ENCODE peak calls at places on chromosomes 16 and 17, in nine cellular contexts. A is retinal pigment epithelial cell, M is HCT116, N is testis, G is psoas muscle, L is AG10803, Z is IMR-90, F is WERI-Rb-1, J is H1. S is an unnamed sample.

GRCh38 chr17:8226536-8227237 is 16.3 kb upstream of the AURKB start:
- DNase-seq in A (peak), M (peak), N (peak), G (peak), L (peak), Z (peak), F (no peak), J (peak), S (no peak)

GRCh38 chr17:14559220-14559619 is 258.3 kb downstream of the HS3ST3B1 start:
- DNase-seq in A (no peak), M (no peak), N (no peak), G (no peak), L (no peak), Z (no peak), F (no peak), J (no peak), S (no peak)

GRCh38 chr16:66344533-66345145 is 21.9 kb upstream of the CDH5 start:
- DNase-seq in A (no peak), M (no peak), N (peak), G (no peak), L (peak), Z (peak), F (peak), J (no peak), S (no peak)

GRCh38 chr16:85602402-85602801 is 10.7 kb upstream of the GSE1 start:
- DNase-seq in A (no peak), M (no peak), N (no peak), G (no peak), L (no peak), Z (no peak), F (no peak), J (no peak), S (no peak)

GRCh38 chr16:84638195-84638806 is 10.0 kb upstream of the KLHL36 start:
- DNase-seq in A (no peak), M (no peak), N (no peak), G (no peak), L (no peak), Z (no peak), F (no peak), J (no peak), S (no peak)

GRCh38 chr17:50325906-50326305 is 20.0 kb upstream of the XYLT2 start:
- DNase-seq in A (no peak), M (no peak), N (no peak), G (no peak), L (no peak), Z (no peak), F (no peak), J (no peak), S (no peak)

GRCh38 chr16:2986623-2987188 is 6.5 kb upstream of the PKMYT1 start:
- DNase-seq in A (no peak), M (no peak), N (no peak), G (no peak), L (no peak), Z (no peak), F (no peak), J (no peak), S (no peak)

GRCh38 chr16:79653337-79654000 is 52.9 kb upstream of the MAF start:
- DNase-seq in A (peak), M (no peak), N (peak), G (peak), L (no peak), Z (no peak), F (no peak), J (no peak), S (no peak)

GRCh38 chr16:57000271-57001025 is 11.1 kb downstream of the NLRC5 start:
- DNase-seq in A (no peak), M (peak), N (no peak), G (peak), L (peak), Z (peak), F (no peak), J (no peak), S (no peak)

GRCh38 chr17:42111265-42111636 is 1.3 kb downstream of the DHX58 start:
- DNase-seq in A (no peak), M (no peak), N (no peak), G (no peak), L (no peak), Z (no peak), F (peak), J (no peak), S (no peak)

GRCh38 chr17:79066963-79067362 is 7.7 kb upstream of the ENGASE start:
- DNase-seq in A (no peak), M (no peak), N (no peak), G (no peak), L (no peak), Z (no peak), F (no peak), J (no peak), S (no peak)

GRCh38 chr17:80769936-80770625 is 221.6 kb upstream of the CHMP6 start:
- DNase-seq in A (no peak), M (no peak), N (no peak), G (no peak), L (no peak), Z (no peak), F (no peak), J (no peak), S (no peak)

GRCh38 chr16:15946257-15947044 is 3.0 kb upstream of the ABCC1 start:
- DNase-seq in A (peak), M (no peak), N (no peak), G (no peak), L (peak), Z (peak), F (no peak), J (no peak), S (no peak)
- TF ChIP-seq CTCF in A (no peak), M (no peak), N (no peak), G (no peak), L (peak), Z (peak), F (no peak), J (no peak), S (no peak)

GRCh38 chr17:75876938-75877751 is 1.2 kb downstream of the TRIM47 start:
- DNase-seq in A (peak), M (peak), N (peak), G (peak), L (peak), Z (peak), F (peak), J (peak), S (no peak)
- TF ChIP-seq CTCF in A (no peak), M (no peak), N (no peak), G (no peak), L (peak), Z (peak), F (no peak), J (no peak), S (no peak)

GRCh38 chr17:67139289-67139688 is 94.9 kb downstream of the CACNG1 start:
- DNase-seq in A (no peak), M (no peak), N (no peak), G (no peak), L (no peak), Z (no peak), F (no peak), J (no peak), S (no peak)

GRCh38 chr17:67138392-67138791 is 94.0 kb downstream of the CACNG1 start:
- DNase-seq in A (no peak), M (no peak), N (no peak), G (no peak), L (no peak), Z (no peak), F (no peak), J (no peak), S (no peak)

GRCh38 chr17:67137860-67138259 is 93.5 kb downstream of the CACNG1 start:
- DNase-seq in A (no peak), M (no peak), N (no peak), G (no peak), L (no peak), Z (no peak), F (no peak), J (no peak), S (no peak)

GRCh38 chr17:67137026-67137370 is 92.6 kb downstream of the CACNG1 start:
- DNase-seq in A (no peak), M (no peak), N (no peak), G (no peak), L (no peak), Z (peak), F (no peak), J (no peak), S (no peak)

GRCh38 chr17:67139784-67140665 is 95.7 kb downstream of the CACNG1 start:
- DNase-seq in A (no peak), M (no peak), N (peak), G (no peak), L (peak), Z (peak), F (no peak), J (no peak), S (no peak)
- TF ChIP-seq CTCF in A (peak), M (no peak), N (no peak), G (no peak), L (no peak), Z (peak), F (peak), J (peak), S (no peak)

DNA sequence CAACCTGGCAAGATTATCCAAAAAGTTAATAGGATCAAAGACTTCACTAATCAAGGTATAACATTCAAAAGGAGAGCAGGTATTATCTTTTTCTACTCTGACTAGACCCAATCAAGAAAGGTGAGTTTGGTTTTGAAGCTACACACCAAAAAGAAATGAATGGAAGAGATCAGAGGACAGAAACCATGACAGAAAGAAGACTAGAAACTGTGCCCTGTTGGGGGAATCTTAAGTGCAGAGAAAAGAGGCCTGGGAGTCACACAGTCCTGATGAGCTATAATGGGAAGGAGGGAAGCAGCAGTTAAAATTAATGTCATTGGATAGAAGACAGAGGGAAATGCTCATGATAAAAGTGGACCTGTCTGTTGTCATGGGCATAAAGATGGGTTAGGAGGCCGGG is 17.3 kb downstream of the ZZEF1 start:
- DNase-seq in A (no peak), M (no peak), N (no peak), G (no peak), L (no peak), Z (no peak), F (no peak), J (no peak), S (no peak)
- TF ChIP-seq CTCF in A (no peak), M (no peak), N (no peak), G (no peak), L (no peak), Z (no peak), F (no peak), J (no peak), S (no peak)

DNA sequence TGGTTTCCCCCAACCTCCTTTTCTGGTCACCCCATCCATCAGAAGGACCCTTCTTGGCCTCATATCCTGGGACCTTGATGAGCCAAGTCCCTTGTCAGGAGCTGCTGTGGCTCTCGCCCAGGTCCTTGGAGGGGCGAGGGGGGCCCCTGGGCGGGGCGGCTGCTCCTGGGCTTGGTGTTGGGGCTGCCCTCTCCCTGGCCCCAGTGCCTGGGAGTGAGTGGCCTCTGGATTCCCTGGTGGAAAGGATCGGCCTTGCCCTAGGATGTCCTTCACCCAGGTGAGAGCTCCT is 6.2 kb upstream of the NOTUM start:
- DNase-seq in A (no peak), M (no peak), N (no peak), G (no peak), L (no peak), Z (no peak), F (no peak), J (peak), S (no peak)
- TF ChIP-seq CTCF in A (no peak), M (no peak), N (no peak), G (no peak), L (no peak), Z (no peak), F (no peak), J (no peak), S (no peak)

DNA sequence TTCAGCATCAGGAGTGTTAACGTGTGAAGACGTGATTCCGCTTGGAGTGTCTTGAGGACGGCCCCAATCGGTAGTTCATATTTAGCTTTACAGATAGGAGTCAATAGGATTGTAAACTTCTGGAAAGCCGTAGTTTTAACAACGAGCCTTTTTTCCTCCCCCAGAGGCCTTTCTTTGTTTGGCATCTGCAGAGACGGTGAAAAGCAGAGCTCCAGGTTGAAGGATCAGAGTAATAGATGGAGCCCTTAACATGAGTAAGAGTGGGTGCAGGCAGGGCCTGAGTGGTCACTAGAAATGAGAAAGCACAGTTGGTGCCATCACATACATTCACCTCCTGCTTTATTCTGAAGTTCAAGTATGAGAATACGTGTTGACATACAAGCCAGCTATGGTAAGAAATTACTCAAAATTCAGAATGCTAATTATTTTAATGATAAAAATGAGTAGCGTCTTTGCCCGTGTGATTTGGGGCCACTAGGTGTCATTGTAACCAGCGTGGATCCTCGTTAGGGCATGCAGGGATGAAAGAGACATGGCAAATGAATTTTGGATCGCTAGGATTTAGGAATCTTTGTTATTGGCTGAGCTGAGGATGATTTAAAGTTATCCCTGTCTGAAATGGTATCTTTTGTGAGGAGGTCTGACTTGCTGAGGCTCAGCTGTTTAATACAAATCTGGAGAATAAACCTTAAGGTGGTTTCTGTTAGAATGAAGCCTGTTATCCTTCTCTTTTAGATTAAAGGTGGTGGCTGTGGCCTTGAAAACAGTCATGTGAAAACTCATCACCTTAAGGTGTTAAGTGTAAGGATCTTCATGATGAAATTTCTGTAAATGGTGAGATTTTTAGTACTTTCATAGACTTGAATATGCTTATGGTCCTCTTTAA is 18.6 kb downstream of the PRCD start:
- DNase-seq in A (no peak), M (no peak), N (no peak), G (no peak), L (no peak), Z (peak), F (no peak), J (no peak), S (no peak)
- TF ChIP-seq CTCF in A (peak), M (peak), N (peak), G (peak), L (peak), Z (peak), F (peak), J (no peak), S (peak)